ENCODE peak calls at places on chromosomes 1 and 21, in five cellular contexts. O, N, X, G and K are unnamed samples.
A peak's percentile ranks its signal among the peaks of the same experiment; 100 is the strongest.

GRCh38 chr1:24222008-24222407 is 34.9 kb upstream of the IFNLR1 start:
- DNase-seq in O (no peak), N (no peak), X (no peak), G (no peak), K (no peak)

GRCh38 chr1:234369784-234370183 is 3.5 kb upstream of the COA6 start:
- DNase-seq in O (peak; percentile 63), N (no peak), X (no peak), G (peak; percentile 71), K (no peak)

GRCh38 chr21:15722591-15723324 is 7.0 kb upstream of the USP25 start:
- DNase-seq in O (no peak), N (no peak), X (no peak), G (peak; percentile 11), K (no peak)

GRCh38 chr1:203271962-203272632 is 33.2 kb upstream of the BTG2 start:
- DNase-seq in O (no peak), N (no peak), X (no peak), G (no peak), K (no peak)

GRCh38 chr1:50605186-50605875 is 182.1 kb upstream of the DMRTA2 start:
- DNase-seq in O (peak; percentile 45), N (no peak), X (peak; percentile 31), G (peak; percentile 46), K (no peak)

GRCh38 chr1:32142446-32143301 is 34.8 kb downstream of the KPNA6 start:
- DNase-seq in O (peak; percentile 84), N (no peak), X (no peak), G (peak; percentile 44), K (peak; percentile 54)

GRCh38 chr1:101846820-101847219 is 149.9 kb downstream of the OLFM3 start:
- DNase-seq in O (no peak), N (no peak), X (no peak), G (no peak), K (no peak)

GRCh38 chr21:25752389-25752788 is 17.6 kb downstream of the GABPA start:
- DNase-seq in O (no peak), N (no peak), X (no peak), G (no peak), K (no peak)

GRCh38 chr1:218211241-218211640 is 73.9 kb upstream of the RRP15 start:
- DNase-seq in O (peak; percentile 5), N (no peak), X (no peak), G (peak; percentile 3), K (no peak)

GRCh38 chr1:4682607-4683220 is 28.3 kb downstream of the AJAP1 start:
- DNase-seq in O (no peak), N (no peak), X (no peak), G (no peak), K (no peak)

GRCh38 chr1:4684142-4684541 is 29.7 kb downstream of the AJAP1 start:
- DNase-seq in O (no peak), N (no peak), X (no peak), G (no peak), K (no peak)

GRCh38 chr1:4687943-4688342 is 33.5 kb downstream of the AJAP1 start:
- DNase-seq in O (no peak), N (no peak), X (no peak), G (no peak), K (no peak)

GRCh38 chr1:4685466-4685865 is 31.1 kb downstream of the AJAP1 start:
- DNase-seq in O (no peak), N (no peak), X (no peak), G (no peak), K (no peak)

DNA sequence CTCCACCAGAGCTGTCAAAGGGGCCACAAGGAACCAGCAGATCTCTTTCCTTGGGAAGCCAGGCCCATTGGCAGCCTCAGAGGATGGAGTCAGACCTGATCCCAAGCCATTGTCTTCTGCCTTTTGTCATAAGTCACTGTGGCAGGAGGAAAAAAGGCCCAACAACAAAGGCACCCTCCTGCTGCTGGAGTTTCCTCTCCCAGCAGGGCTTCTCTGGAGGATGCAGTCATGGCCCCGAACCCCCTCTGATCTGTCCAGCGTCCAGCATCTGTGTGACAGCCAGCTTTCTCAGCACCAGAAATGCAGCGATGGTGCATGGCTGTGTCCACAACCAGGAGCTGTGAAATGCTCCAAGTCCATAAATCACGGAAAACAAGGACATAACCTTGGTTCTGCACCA is 30.4 kb downstream of the AJAP1 start:
- DNase-seq in O (no peak), N (no peak), X (no peak), G (no peak), K (no peak)
- H3K9me3 ChIP-seq in O (no peaks in the 10 kb centered on the region), N (no peaks in the 10 kb centered on the region), X (peaks cover 5% of the 10 kb centered on the region), G (no peaks in the 10 kb centered on the region), K (no peaks in the 10 kb centered on the region)

GRCh38 chr1:231419147-231419546 is 2.9 kb downstream of the EGLN1 start:
- DNase-seq in O (no peak), N (no peak), X (no peak), G (peak; percentile 16), K (no peak)

GRCh38 chr1:231416896-231417295 is 5.2 kb downstream of the EGLN1 start:
- DNase-seq in O (no peak), N (no peak), X (no peak), G (no peak), K (no peak)

GRCh38 chr1:231418101-231418740 is 3.9 kb downstream of the EGLN1 start:
- DNase-seq in O (no peak), N (no peak), X (no peak), G (no peak), K (no peak)

GRCh38 chr1:231418741-231419107 is 3.4 kb downstream of the EGLN1 start:
- DNase-seq in O (no peak), N (no peak), X (no peak), G (no peak), K (no peak)

DNA sequence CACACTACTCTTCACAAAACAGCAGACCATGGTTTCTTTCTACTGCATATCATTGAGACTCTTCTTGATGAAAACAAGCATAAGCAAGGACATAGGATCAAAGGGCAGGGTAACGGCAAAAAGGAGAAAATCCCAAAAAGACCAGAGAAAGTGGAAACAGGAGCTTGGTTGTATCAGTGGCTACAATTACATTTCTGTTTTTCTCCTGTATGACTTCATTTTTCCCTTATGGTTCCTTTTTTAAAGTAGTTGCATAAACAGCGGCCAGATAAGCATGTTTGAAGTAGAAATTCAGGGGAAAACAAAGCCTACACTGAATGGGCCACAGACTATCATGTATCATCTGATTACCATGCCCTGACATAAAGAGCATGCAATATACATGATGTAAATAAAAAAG is 4.6 kb downstream of the EGLN1 start:
- DNase-seq in O (no peak), N (no peak), X (no peak), G (no peak), K (no peak)
- H3K4me3 ChIP-seq in O (peak overlapping the region; percentile 34), N (no peak overlapping the region), X (no peak overlapping the region), G (no peak overlapping the region), K (peak overlapping the region; percentile 3)

GRCh38 chr1:933603-933940 is 9.8 kb downstream of the SAMD11 start:
- DNase-seq in O (no peak), N (no peak), X (no peak), G (no peak), K (no peak)

GRCh38 chr1:934991-935750 is 11.4 kb downstream of the SAMD11 start:
- DNase-seq in O (no peak), N (no peak), X (no peak), G (no peak), K (no peak)

GRCh38 chr1:931380-932177 is 7.9 kb downstream of the SAMD11 start:
- DNase-seq in O (no peak), N (no peak), X (no peak), G (no peak), K (no peak)

GRCh38 chr1:932178-932520 is 8.4 kb downstream of the SAMD11 start:
- DNase-seq in O (no peak), N (no peak), X (no peak), G (no peak), K (no peak)

GRCh38 chr1:932776-933602 is 9.3 kb downstream of the SAMD11 start:
- DNase-seq in O (no peak), N (no peak), X (no peak), G (no peak), K (no peak)
- H3K27me3 ChIP-seq in O (peaks cover 8% of the 10 kb centered on the region), N (no peaks in the 10 kb centered on the region), X (peaks cover 56% of the 10 kb centered on the region), G (peaks cover 40% of the 10 kb centered on the region), K (no peaks in the 10 kb centered on the region)

GRCh38 chr1:235669277-235669676 is 19.7 kb upstream of the GNG4 start:
- DNase-seq in O (no peak), N (no peak), X (no peak), G (no peak), K (no peak)

GRCh38 chr1:235675152-235675890 is 25.7 kb upstream of the GNG4 start:
- DNase-seq in O (peak; percentile 65), N (no peak), X (no peak), G (peak; percentile 8), K (no peak)

GRCh38 chr1:235673981-235674380 is 24.4 kb upstream of the GNG4 start:
- DNase-seq in O (no peak), N (no peak), X (no peak), G (no peak), K (no peak)

GRCh38 chr1:235670157-235670776 is 20.7 kb upstream of the GNG4 start:
- DNase-seq in O (no peak), N (no peak), X (no peak), G (no peak), K (no peak)

GRCh38 chr1:235671992-235672391 is 22.4 kb upstream of the GNG4 start:
- DNase-seq in O (no peak), N (no peak), X (no peak), G (no peak), K (no peak)
- H3K9me3 ChIP-seq in O (no peaks in the 10 kb centered on the region), N (peaks cover 21% of the 10 kb centered on the region), X (peaks cover 3% of the 10 kb centered on the region), G (peaks cover 40% of the 10 kb centered on the region), K (peaks cover 28% of the 10 kb centered on the region)

GRCh38 chr1:78047131-78047530 is 1.4 kb downstream of the GIPC2 start:
- DNase-seq in O (no peak), N (no peak), X (no peak), G (no peak), K (no peak)

GRCh38 chr1:78045850-78046778 is at the start of gene GIPC2:
- DNase-seq in O (peak; percentile 34), N (peak; percentile 17), X (no peak), G (no peak), K (peak; percentile 5)

GRCh38 chr1:78043436-78043835 is 2.3 kb upstream of the GIPC2 start:
- DNase-seq in O (no peak), N (no peak), X (no peak), G (no peak), K (no peak)

GRCh38 chr1:78045600-78045849 is 241 bp upstream of the GIPC2 start:
- DNase-seq in O (no peak), N (no peak), X (no peak), G (no peak), K (no peak)

DNA sequence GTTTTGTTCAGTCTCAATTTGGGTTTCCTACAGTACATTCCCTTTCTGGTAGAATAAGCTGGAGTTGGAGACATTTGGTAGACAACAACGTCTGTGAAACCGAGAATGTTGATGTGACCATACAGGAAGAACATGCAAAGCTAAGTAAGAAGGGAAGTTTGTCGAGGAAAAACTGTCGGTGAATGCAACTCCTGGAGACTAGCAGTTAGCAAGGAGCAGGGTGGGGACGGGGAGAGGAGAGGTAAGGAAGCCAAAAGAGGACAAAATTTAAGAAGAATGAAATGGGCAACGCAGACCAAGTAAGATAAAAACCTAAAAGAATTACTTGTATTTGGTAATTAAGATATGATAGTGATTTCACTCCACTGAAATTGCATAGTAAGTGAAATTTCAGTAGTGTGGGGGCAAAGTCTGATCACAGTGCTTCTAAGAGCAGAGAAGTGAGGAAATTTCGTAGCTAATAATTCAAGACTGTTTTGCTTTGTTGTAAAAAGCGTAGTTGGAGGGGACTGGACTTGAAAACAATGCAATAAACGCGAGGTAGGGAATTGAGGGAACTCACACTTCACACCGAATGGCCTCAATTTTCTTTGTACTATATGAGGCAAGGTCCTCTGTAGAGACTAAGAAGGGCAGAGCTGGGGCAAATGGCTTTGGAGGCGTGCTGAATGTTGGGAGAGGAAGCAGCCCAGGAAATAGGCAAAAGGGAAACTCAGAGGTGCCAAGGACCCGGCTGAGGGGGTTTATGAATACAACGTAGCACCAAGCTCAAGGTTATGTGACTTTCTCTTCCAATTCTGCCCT is 768 bp upstream of the GIPC2 start:
- DNase-seq in O (no peak), N (no peak), X (no peak), G (no peak), K (no peak)
- H3K4me3 ChIP-seq in O (no peak overlapping the region), N (no peak overlapping the region), X (peak overlapping the region; percentile 55), G (no peak overlapping the region), K (no peak overlapping the region)